ENCODE peak calls at places on chromosomes 1 and 21, in seven cellular contexts. One of them, this sample, is unnamed.

GRCh38 chr1:11657654-11658053 is 3.0 kb downstream of the FBXO44 start:
- DNase-seq in heart left ventricle: no peak
- DNase-seq in AG10803: no peak
- DNase-seq in lower lobe of right lung: no peak
- DNase-seq in choroid plexus epithelial cell: no peak
- DNase-seq in RWPE1: no peak
- DNase-seq in colonic mucosa: no peak
- DNase-seq in this sample: no peak

GRCh38 chr1:151705146-151705545 is 11.5 kb downstream of the CELF3 start:
- DNase-seq in RWPE1: no peak
- DNase-seq in colonic mucosa: no peak
- DNase-seq in heart left ventricle: no peak
- DNase-seq in lower lobe of right lung: no peak
- DNase-seq in AG10803: no peak
- DNase-seq in choroid plexus epithelial cell: no peak
- DNase-seq in this sample: no peak

GRCh38 chr1:20621012-20621411 is 12.2 kb upstream of the PINK1 start:
- DNase-seq in AG10803: no peak
- DNase-seq in colonic mucosa: no peak
- DNase-seq in heart left ventricle: no peak
- DNase-seq in lower lobe of right lung: no peak
- DNase-seq in RWPE1: no peak
- DNase-seq in choroid plexus epithelial cell: no peak
- DNase-seq in this sample: no peak

GRCh38 chr21:42409366-42409765 is 5.7 kb downstream of the UBASH3A start:
- DNase-seq in RWPE1: no peak
- DNase-seq in lower lobe of right lung: no peak
- DNase-seq in choroid plexus epithelial cell: no peak
- DNase-seq in heart left ventricle: no peak
- DNase-seq in AG10803: no peak
- DNase-seq in colonic mucosa: no peak
- DNase-seq in this sample: no peak

GRCh38 chr1:25009675-25010262 is 79.7 kb upstream of the RUNX3 start:
- DNase-seq in AG10803: no peak
- DNase-seq in colonic mucosa: no peak
- DNase-seq in lower lobe of right lung: no peak
- DNase-seq in heart left ventricle: no peak
- DNase-seq in choroid plexus epithelial cell: no peak
- DNase-seq in RWPE1: no peak
- DNase-seq in this sample: no peak

GRCh38 chr1:176546825-176547224 is 83.8 kb downstream of the PAPPA2 start:
- DNase-seq in choroid plexus epithelial cell: no peak
- DNase-seq in heart left ventricle: no peak
- DNase-seq in RWPE1: no peak
- DNase-seq in colonic mucosa: no peak
- DNase-seq in AG10803: no peak
- DNase-seq in lower lobe of right lung: no peak
- DNase-seq in this sample: no peak

GRCh38 chr1:93081716-93082115 is 2.6 kb downstream of the MTF2 start:
- DNase-seq in choroid plexus epithelial cell: peak; percentile 91
- DNase-seq in AG10803: peak; percentile 89
- DNase-seq in lower lobe of right lung: no peak
- DNase-seq in RWPE1: peak; percentile 19
- DNase-seq in colonic mucosa: no peak
- DNase-seq in heart left ventricle: no peak
- DNase-seq in this sample: no peak

GRCh38 chr1:208731976-208732821 is 488.0 kb upstream of the PLXNA2 start:
- DNase-seq in AG10803: no peak
- DNase-seq in RWPE1: no peak
- DNase-seq in heart left ventricle: no peak
- DNase-seq in lower lobe of right lung: no peak
- DNase-seq in colonic mucosa: no peak
- DNase-seq in choroid plexus epithelial cell: no peak
- DNase-seq in this sample: no peak

GRCh38 chr1:21090460-21090859 is 86.2 kb downstream of the EIF4G3 start:
- DNase-seq in choroid plexus epithelial cell: peak; percentile 34
- DNase-seq in heart left ventricle: no peak
- DNase-seq in RWPE1: no peak
- DNase-seq in lower lobe of right lung: no peak
- DNase-seq in AG10803: no peak
- DNase-seq in colonic mucosa: no peak
- DNase-seq in this sample: no peak

GRCh38 chr1:235557495-235557894 is 53.2 kb upstream of the B3GALNT2 start:
- DNase-seq in RWPE1: no peak
- DNase-seq in AG10803: no peak
- DNase-seq in heart left ventricle: no peak
- DNase-seq in colonic mucosa: peak; percentile 26
- DNase-seq in choroid plexus epithelial cell: no peak
- DNase-seq in lower lobe of right lung: no peak
- DNase-seq in this sample: no peak
- TF ChIP-seq CTCF in RWPE1: no peak
- TF ChIP-seq CTCF in AG10803: no peak
- TF ChIP-seq CTCF in heart left ventricle: no peak
- TF ChIP-seq CTCF in colonic mucosa: no peak
- TF ChIP-seq CTCF in choroid plexus epithelial cell: peak; percentile 10
- TF ChIP-seq CTCF in lower lobe of right lung: no peak
- TF ChIP-seq CTCF in this sample: peak; percentile 25

DNA sequence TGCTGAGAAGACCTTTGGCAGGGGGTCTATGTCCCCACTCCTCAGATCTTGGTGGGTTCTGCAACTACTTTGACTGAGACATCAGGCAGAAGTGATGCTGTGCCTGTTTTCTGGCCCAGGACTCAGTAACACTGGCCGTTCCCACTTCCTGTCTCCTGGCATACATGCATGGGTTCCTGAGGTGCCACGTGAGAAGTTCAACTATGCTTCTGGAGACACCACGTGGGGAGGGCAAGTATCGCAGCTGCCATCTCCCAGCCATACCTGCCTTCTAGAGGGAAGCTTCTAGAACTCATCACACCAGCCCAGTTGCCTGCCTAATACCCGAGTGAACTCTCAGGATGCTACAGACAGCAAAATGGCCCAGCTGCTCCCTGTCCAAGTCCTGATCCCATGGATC is 65.8 kb downstream of the TRABD2B start:
- DNase-seq in heart left ventricle: no peak
- DNase-seq in RWPE1: no peak
- DNase-seq in lower lobe of right lung: no peak
- DNase-seq in AG10803: no peak
- DNase-seq in colonic mucosa: peak; percentile 52
- DNase-seq in choroid plexus epithelial cell: peak; percentile 18
- DNase-seq in this sample: no peak
- TF ChIP-seq CTCF in heart left ventricle: no peak
- TF ChIP-seq CTCF in RWPE1: no peak
- TF ChIP-seq CTCF in lower lobe of right lung: peak; percentile 34
- TF ChIP-seq CTCF in AG10803: no peak
- TF ChIP-seq CTCF in colonic mucosa: no peak
- TF ChIP-seq CTCF in choroid plexus epithelial cell: peak; percentile 36
- TF ChIP-seq CTCF in this sample: no peak

DNA sequence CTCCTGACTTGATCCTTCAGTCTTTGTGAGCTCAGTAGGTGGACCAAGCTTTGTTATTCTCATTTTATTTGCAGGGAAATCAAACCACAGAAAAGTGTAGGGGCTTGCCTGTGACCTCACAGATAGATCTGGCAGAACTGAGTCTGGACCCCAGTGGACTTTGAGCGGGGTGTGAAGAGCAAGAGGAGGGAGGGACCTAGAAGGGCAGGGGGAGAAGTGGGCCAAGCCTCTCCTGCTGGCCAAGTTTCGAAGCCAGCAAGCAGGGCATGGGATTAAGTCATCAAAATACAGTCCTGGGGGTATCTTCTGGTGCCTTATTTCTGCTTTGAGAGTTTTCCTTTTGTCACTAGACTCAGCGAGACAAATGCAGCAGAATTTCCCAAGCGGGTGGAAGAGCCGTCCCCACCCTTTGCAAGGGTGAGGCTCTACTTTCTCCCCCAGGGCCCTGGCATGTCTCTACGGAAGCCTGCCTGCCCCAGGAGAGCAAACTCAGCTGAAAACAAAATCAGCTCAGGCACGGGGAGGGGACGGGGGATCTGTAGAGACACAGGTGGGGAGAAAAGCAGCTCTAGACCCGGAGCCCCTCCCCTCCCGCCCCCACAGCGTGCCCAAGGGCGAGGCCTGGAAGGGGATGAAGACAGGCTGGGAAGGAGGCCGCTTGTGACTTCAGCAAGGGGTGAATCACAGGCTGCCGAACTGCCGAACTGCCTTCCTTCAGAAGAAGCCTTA is 19.0 kb downstream of the PKP1 start:
- DNase-seq in heart left ventricle: no peak
- DNase-seq in colonic mucosa: peak; percentile 26
- DNase-seq in AG10803: no peak
- DNase-seq in RWPE1: peak; percentile 91
- DNase-seq in choroid plexus epithelial cell: no peak
- DNase-seq in lower lobe of right lung: no peak
- DNase-seq in this sample: peak; percentile 35
- TF ChIP-seq CTCF in heart left ventricle: no peak
- TF ChIP-seq CTCF in colonic mucosa: no peak
- TF ChIP-seq CTCF in AG10803: no peak
- TF ChIP-seq CTCF in RWPE1: no peak
- TF ChIP-seq CTCF in choroid plexus epithelial cell: no peak
- TF ChIP-seq CTCF in lower lobe of right lung: no peak
- TF ChIP-seq CTCF in this sample: no peak

DNA sequence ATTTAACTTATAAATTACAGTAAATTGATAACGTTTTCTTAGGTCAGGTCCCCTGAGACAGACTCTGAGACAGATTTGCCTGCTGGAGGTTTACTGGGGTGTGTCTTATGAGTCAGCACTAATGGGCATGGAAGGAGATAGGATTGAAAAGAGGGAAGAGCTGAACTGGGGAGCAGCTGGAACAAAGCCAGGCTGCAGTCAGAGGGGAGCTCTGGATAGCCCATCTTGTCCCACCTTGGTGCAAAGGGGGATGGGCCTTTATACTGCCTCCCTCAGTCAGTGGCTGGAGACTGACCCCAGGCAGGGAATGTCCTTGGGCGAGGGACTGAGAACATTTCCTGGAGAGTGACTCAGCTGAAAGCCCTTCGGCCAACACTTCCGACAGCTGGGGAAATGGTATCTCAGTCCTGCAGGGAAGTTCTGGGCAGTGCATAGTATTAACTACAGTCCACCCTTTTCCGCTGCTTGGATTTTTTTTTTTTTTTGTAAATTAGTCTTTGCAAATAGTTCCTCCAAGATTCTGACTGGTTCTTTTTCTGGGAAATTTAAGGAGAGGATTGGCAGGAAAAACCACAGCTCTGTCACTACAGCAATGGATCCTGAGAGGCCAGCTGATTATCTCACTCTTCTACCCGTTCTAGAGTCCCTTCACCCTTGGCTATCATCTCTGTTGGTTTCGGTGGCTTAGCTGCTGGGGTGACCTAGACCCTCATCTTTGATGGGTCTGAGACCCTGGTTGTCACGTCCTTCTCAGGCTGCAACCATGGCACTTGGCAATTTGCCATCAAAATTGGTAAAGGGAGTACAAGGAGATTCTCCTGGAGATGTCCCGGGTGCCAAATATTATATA is 39.2 kb upstream of the CDC42BPA start:
- DNase-seq in heart left ventricle: peak; percentile 78
- DNase-seq in lower lobe of right lung: no peak
- DNase-seq in choroid plexus epithelial cell: peak; percentile 86
- DNase-seq in AG10803: peak; percentile 68
- DNase-seq in colonic mucosa: peak; percentile 62
- DNase-seq in RWPE1: peak; percentile 92
- DNase-seq in this sample: no peak
- TF ChIP-seq CTCF in heart left ventricle: peak; percentile 7
- TF ChIP-seq CTCF in lower lobe of right lung: no peak
- TF ChIP-seq CTCF in choroid plexus epithelial cell: no peak
- TF ChIP-seq CTCF in AG10803: peak; percentile 1
- TF ChIP-seq CTCF in colonic mucosa: no peak
- TF ChIP-seq CTCF in RWPE1: no peak
- TF ChIP-seq CTCF in this sample: no peak

DNA sequence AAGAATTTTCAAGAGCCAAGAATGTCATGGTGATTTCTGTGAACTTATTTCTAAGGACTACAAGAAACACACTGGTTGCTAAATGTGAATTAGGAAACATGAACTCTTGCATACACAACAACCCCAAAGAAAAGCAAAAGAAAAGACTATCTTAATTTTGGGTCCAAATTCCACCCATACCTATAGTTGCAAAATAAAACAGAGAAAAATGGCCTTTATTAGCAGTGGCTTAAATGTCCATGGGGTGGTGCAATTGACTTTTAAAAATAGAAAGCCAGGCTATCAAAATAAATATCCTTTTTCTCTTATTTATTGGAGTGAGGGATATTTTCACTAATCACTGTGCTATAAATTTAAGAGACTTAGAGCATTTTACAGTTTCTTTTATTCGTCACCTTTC is 80.9 kb upstream of the DPYD start:
- DNase-seq in lower lobe of right lung: no peak
- DNase-seq in AG10803: peak; percentile 63
- DNase-seq in choroid plexus epithelial cell: peak; percentile 55
- DNase-seq in heart left ventricle: no peak
- DNase-seq in colonic mucosa: no peak
- DNase-seq in RWPE1: no peak
- DNase-seq in this sample: no peak
- TF ChIP-seq CTCF in lower lobe of right lung: no peak
- TF ChIP-seq CTCF in AG10803: peak; percentile 52
- TF ChIP-seq CTCF in choroid plexus epithelial cell: peak; percentile 51
- TF ChIP-seq CTCF in heart left ventricle: no peak
- TF ChIP-seq CTCF in colonic mucosa: no peak
- TF ChIP-seq CTCF in RWPE1: no peak
- TF ChIP-seq CTCF in this sample: no peak

DNA sequence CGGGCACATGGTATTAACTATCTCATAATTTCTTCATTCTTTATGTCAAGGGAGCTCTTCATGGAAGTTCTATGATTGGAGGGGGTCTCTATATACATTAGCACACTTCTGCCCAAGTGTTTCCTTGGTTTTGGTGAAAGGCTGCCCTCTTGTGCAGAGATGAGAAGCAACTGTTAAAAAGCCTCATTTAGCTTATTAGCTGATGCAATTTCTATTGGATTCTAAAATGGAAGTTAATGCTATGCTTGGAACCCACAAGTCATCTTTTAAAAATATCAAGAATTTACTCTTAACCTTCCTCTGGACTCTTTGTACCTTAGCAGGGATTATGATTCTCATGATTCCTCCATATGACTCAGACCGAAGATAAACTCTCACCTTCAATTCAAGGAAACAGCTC is 328.9 kb downstream of the PTBP2 start:
- DNase-seq in heart left ventricle: no peak
- DNase-seq in AG10803: peak; percentile 37
- DNase-seq in choroid plexus epithelial cell: peak; percentile 91
- DNase-seq in colonic mucosa: no peak
- DNase-seq in lower lobe of right lung: no peak
- DNase-seq in RWPE1: no peak
- DNase-seq in this sample: no peak
- TF ChIP-seq CTCF in heart left ventricle: no peak
- TF ChIP-seq CTCF in AG10803: peak; percentile 47
- TF ChIP-seq CTCF in choroid plexus epithelial cell: peak; percentile 72
- TF ChIP-seq CTCF in colonic mucosa: no peak
- TF ChIP-seq CTCF in lower lobe of right lung: no peak
- TF ChIP-seq CTCF in RWPE1: no peak
- TF ChIP-seq CTCF in this sample: no peak

GRCh38 chr1:111639602-111640198 is 20.1 kb downstream of the RAP1A start:
- DNase-seq in AG10803: no peak
- DNase-seq in heart left ventricle: no peak
- DNase-seq in choroid plexus epithelial cell: no peak
- DNase-seq in lower lobe of right lung: no peak
- DNase-seq in colonic mucosa: no peak
- DNase-seq in RWPE1: no peak
- DNase-seq in this sample: no peak
- TF ChIP-seq CTCF in AG10803: no peak
- TF ChIP-seq CTCF in heart left ventricle: no peak
- TF ChIP-seq CTCF in choroid plexus epithelial cell: no peak
- TF ChIP-seq CTCF in lower lobe of right lung: no peak
- TF ChIP-seq CTCF in colonic mucosa: no peak
- TF ChIP-seq CTCF in RWPE1: no peak
- TF ChIP-seq CTCF in this sample: no peak